ENCODE peak calls at places on chromosome 9, in five cellular contexts. K is keratinocyte, Q is Peyer's patch, G is foreskin fibroblast, U is neural progenitor cell. O is an unnamed sample.

GRCh38 chr9:137682431-137682991 is 63.7 kb downstream of the EHMT1 start:
- DNase-seq in Q (no peak), U (peak), K (no peak), G (no peak), O (no peak)

GRCh38 chr9:136726631-136727191 is 14.3 kb downstream of the DIPK1B start:
- DNase-seq in U (peak), K (no peak), G (no peak), Q (peak), O (no peak)

GRCh38 chr9:92100237-92100911 is 14.8 kb downstream of the SPTLC1 start:
- DNase-seq in U (no peak), G (peak), Q (no peak), K (peak), O (peak)

GRCh38 chr9:21362287-21362686 is 5.6 kb downstream of the IFNA13 start:
- DNase-seq in U (no peak), Q (no peak), G (no peak), K (no peak), O (no peak)

GRCh38 chr9:9004844-9005243 is 1205.3 kb upstream of the DMAC1 start:
- DNase-seq in Q (no peak), K (no peak), U (peak), G (no peak), O (no peak)

GRCh38 chr9:114176601-114177295 is 21.4 kb downstream of the COL27A1 start:
- DNase-seq in U (peak), Q (no peak), K (no peak), G (no peak), O (no peak)

GRCh38 chr9:98374385-98375051 is 119.1 kb upstream of the TBC1D2 start:
- DNase-seq in U (no peak), K (no peak), G (peak), Q (no peak), O (peak)

GRCh38 chr9:138015021-138015829 is 137.6 kb downstream of the CACNA1B start:
- DNase-seq in G (no peak), U (no peak), Q (no peak), K (no peak), O (no peak)

GRCh38 chr9:91180240-91180929 is 181.3 kb downstream of the AUH start:
- DNase-seq in K (no peak), G (no peak), U (no peak), Q (no peak), O (no peak)

GRCh38 chr9:3830296-3830695 is 304.5 kb upstream of the RFX3 start:
- DNase-seq in Q (no peak), U (peak), K (no peak), G (no peak), O (no peak)

GRCh38 chr9:17436854-17437253 is 142.0 kb upstream of the SH3GL2 start:
- DNase-seq in U (no peak), K (no peak), Q (no peak), G (no peak), O (no peak)

GRCh38 chr9:133058550-133059320 is 3.0 kb upstream of the CEL start:
- DNase-seq in K (no peak), G (no peak), U (no peak), Q (no peak), O (no peak)

GRCh38 chr9:110440161-110440560 is 102.5 kb upstream of the TXNDC8 start:
- DNase-seq in G (peak), Q (no peak), U (no peak), K (no peak), O (no peak)

GRCh38 chr9:121576281-121577075 is 75.0 kb upstream of the DAB2IP start:
- DNase-seq in Q (no peak), G (no peak), K (no peak), U (no peak), O (no peak)